ENCODE peak calls at places on chromosome 5, in seven cellular contexts. One of them, this sample, is unnamed.
A peak's percentile ranks its signal among the peaks of the same experiment; 100 is the strongest.

GRCh38 chr5:149406203-149406978 is 27.3 kb upstream of the IL17B start:
- DNase-seq in MCF 10A: no peak
- DNase-seq in prostate gland: no peak
- DNase-seq in vagina: no peak
- DNase-seq in RWPE1: no peak
- DNase-seq in Panc1: no peak
- DNase-seq in right atrium auricular region: no peak
- DNase-seq in this sample: no peak

GRCh38 chr5:146962801-146963355 is 84.3 kb upstream of the PPP2R2B start:
- DNase-seq in MCF 10A: peak; percentile 74
- DNase-seq in prostate gland: no peak
- DNase-seq in vagina: no peak
- DNase-seq in RWPE1: peak; percentile 26
- DNase-seq in Panc1: no peak
- DNase-seq in right atrium auricular region: no peak
- DNase-seq in this sample: no peak

GRCh38 chr5:135426102-135427082 is 20.8 kb downstream of the DCANP1 start:
- DNase-seq in MCF 10A: peak; percentile 82
- DNase-seq in prostate gland: no peak
- DNase-seq in vagina: no peak
- DNase-seq in RWPE1: peak; percentile 79
- DNase-seq in Panc1: peak; percentile 42
- DNase-seq in right atrium auricular region: no peak
- DNase-seq in this sample: no peak

GRCh38 chr5:97542469-97542868 is 359.4 kb upstream of the RIOK2 start:
- DNase-seq in MCF 10A: no peak
- DNase-seq in prostate gland: no peak
- DNase-seq in vagina: no peak
- DNase-seq in RWPE1: no peak
- DNase-seq in Panc1: no peak
- DNase-seq in right atrium auricular region: no peak
- DNase-seq in this sample: no peak

GRCh38 chr5:90902681-90903386 is 344.2 kb downstream of the ADGRV1 start:
- DNase-seq in MCF 10A: no peak
- DNase-seq in prostate gland: no peak
- DNase-seq in vagina: no peak
- DNase-seq in RWPE1: no peak
- DNase-seq in Panc1: no peak
- DNase-seq in right atrium auricular region: no peak
- DNase-seq in this sample: no peak

GRCh38 chr5:166992874-166993722 is 1298.3 kb upstream of the WWC1 start:
- DNase-seq in MCF 10A: no peak
- DNase-seq in prostate gland: no peak
- DNase-seq in vagina: no peak
- DNase-seq in RWPE1: no peak
- DNase-seq in Panc1: no peak
- DNase-seq in right atrium auricular region: no peak
- DNase-seq in this sample: no peak

GRCh38 chr5:140591747-140592372 is 27.2 kb downstream of the SLC35A4 start:
- DNase-seq in MCF 10A: peak; percentile 81
- DNase-seq in prostate gland: no peak
- DNase-seq in vagina: no peak
- DNase-seq in RWPE1: peak; percentile 57
- DNase-seq in Panc1: no peak
- DNase-seq in right atrium auricular region: no peak
- DNase-seq in this sample: no peak

GRCh38 chr5:59124983-59125960 is 542.4 kb downstream of the RAB3C start:
- DNase-seq in MCF 10A: no peak
- DNase-seq in prostate gland: no peak
- DNase-seq in vagina: no peak
- DNase-seq in RWPE1: no peak
- DNase-seq in Panc1: no peak
- DNase-seq in right atrium auricular region: no peak
- DNase-seq in this sample: no peak

GRCh38 chr5:149366169-149366750 is 8.4 kb downstream of the PCYOX1L start:
- DNase-seq in MCF 10A: no peak
- DNase-seq in prostate gland: no peak
- DNase-seq in vagina: no peak
- DNase-seq in RWPE1: no peak
- DNase-seq in Panc1: no peak
- DNase-seq in right atrium auricular region: no peak
- DNase-seq in this sample: no peak

GRCh38 chr5:66519626-66520025 is 76.6 kb upstream of the MAST4 start:
- DNase-seq in MCF 10A: no peak
- DNase-seq in prostate gland: no peak
- DNase-seq in vagina: no peak
- DNase-seq in RWPE1: no peak
- DNase-seq in Panc1: no peak
- DNase-seq in right atrium auricular region: no peak
- DNase-seq in this sample: no peak

GRCh38 chr5:18772475-18772874 is 1138.2 kb downstream of the TAF11L14 start:
- DNase-seq in MCF 10A: peak; percentile 74
- DNase-seq in prostate gland: no peak
- DNase-seq in vagina: no peak
- DNase-seq in RWPE1: peak; percentile 60
- DNase-seq in Panc1: peak; percentile 61
- DNase-seq in right atrium auricular region: no peak
- DNase-seq in this sample: no peak

GRCh38 chr5:153404747-153405146 is 85.7 kb upstream of the GRIA1 start:
- DNase-seq in MCF 10A: no peak
- DNase-seq in prostate gland: no peak
- DNase-seq in vagina: no peak
- DNase-seq in RWPE1: no peak
- DNase-seq in Panc1: no peak
- DNase-seq in right atrium auricular region: no peak
- DNase-seq in this sample: no peak

GRCh38 chr5:142426129-142426641 is 101.4 kb upstream of the SPRY4 start:
- DNase-seq in MCF 10A: no peak
- DNase-seq in prostate gland: no peak
- DNase-seq in vagina: no peak
- DNase-seq in RWPE1: no peak
- DNase-seq in Panc1: no peak
- DNase-seq in right atrium auricular region: peak; percentile 80
- DNase-seq in this sample: no peak

GRCh38 chr5:81838307-81838906 is 87.5 kb upstream of the SSBP2 start:
- DNase-seq in MCF 10A: peak; percentile 48
- DNase-seq in prostate gland: no peak
- DNase-seq in vagina: no peak
- DNase-seq in RWPE1: no peak
- DNase-seq in Panc1: no peak
- DNase-seq in right atrium auricular region: no peak
- DNase-seq in this sample: no peak

GRCh38 chr5:143177263-143177994 is 226.1 kb downstream of the NR3C1 start:
- DNase-seq in MCF 10A: peak; percentile 99
- DNase-seq in prostate gland: peak; percentile 14
- DNase-seq in vagina: no peak
- DNase-seq in RWPE1: peak; percentile 96
- DNase-seq in Panc1: peak; percentile 77
- DNase-seq in right atrium auricular region: no peak
- DNase-seq in this sample: no peak

GRCh38 chr5:137320056-137321045 is 178.8 kb downstream of the SPOCK1 start:
- DNase-seq in MCF 10A: peak; percentile 78
- DNase-seq in prostate gland: peak; percentile 49
- DNase-seq in vagina: no peak
- DNase-seq in RWPE1: peak; percentile 79
- DNase-seq in Panc1: no peak
- DNase-seq in right atrium auricular region: peak; percentile 70
- DNase-seq in this sample: no peak

GRCh38 chr5:81140942-81141341 is 92.2 kb upstream of the CKMT2 start:
- DNase-seq in MCF 10A: peak; percentile 18
- DNase-seq in prostate gland: no peak
- DNase-seq in vagina: no peak
- DNase-seq in RWPE1: no peak
- DNase-seq in Panc1: no peak
- DNase-seq in right atrium auricular region: no peak
- DNase-seq in this sample: no peak

GRCh38 chr5:2165203-2165602 is 282.5 kb upstream of the IRX4 start:
- DNase-seq in MCF 10A: no peak
- DNase-seq in prostate gland: no peak
- DNase-seq in vagina: no peak
- DNase-seq in RWPE1: no peak
- DNase-seq in Panc1: no peak
- DNase-seq in right atrium auricular region: no peak
- DNase-seq in this sample: no peak

GRCh38 chr5:141521244-141521781 is 32.4 kb downstream of the PCDHGC5 start:
- DNase-seq in MCF 10A: peak; percentile 99
- DNase-seq in prostate gland: no peak
- DNase-seq in vagina: peak; percentile 31
- DNase-seq in RWPE1: peak; percentile 98
- DNase-seq in Panc1: peak; percentile 97
- DNase-seq in right atrium auricular region: no peak
- DNase-seq in this sample: no peak

GRCh38 chr5:57532513-57533497 is 50.2 kb upstream of the ACTBL2 start:
- DNase-seq in MCF 10A: peak; percentile 14
- DNase-seq in prostate gland: no peak
- DNase-seq in vagina: no peak
- DNase-seq in RWPE1: peak; percentile 57
- DNase-seq in Panc1: no peak
- DNase-seq in right atrium auricular region: no peak
- DNase-seq in this sample: no peak

GRCh38 chr5:62257018-62257367 is 49.0 kb upstream of the KIF2A start:
- DNase-seq in MCF 10A: no peak
- DNase-seq in prostate gland: no peak
- DNase-seq in vagina: no peak
- DNase-seq in RWPE1: no peak
- DNase-seq in Panc1: no peak
- DNase-seq in right atrium auricular region: no peak
- DNase-seq in this sample: no peak

GRCh38 chr5:88290801-88291200 is 22.2 kb upstream of the TMEM161B start:
- DNase-seq in MCF 10A: no peak
- DNase-seq in prostate gland: no peak
- DNase-seq in vagina: no peak
- DNase-seq in RWPE1: no peak
- DNase-seq in Panc1: no peak
- DNase-seq in right atrium auricular region: no peak
- DNase-seq in this sample: no peak

GRCh38 chr5:98309785-98310566 is 463.5 kb upstream of the RGMB start:
- DNase-seq in MCF 10A: peak; percentile 77
- DNase-seq in prostate gland: no peak
- DNase-seq in vagina: no peak
- DNase-seq in RWPE1: peak; percentile 92
- DNase-seq in Panc1: peak; percentile 95
- DNase-seq in right atrium auricular region: no peak
- DNase-seq in this sample: no peak

GRCh38 chr5:74798977-74799911 is 32.2 kb downstream of the NSA2 start:
- DNase-seq in MCF 10A: no peak
- DNase-seq in prostate gland: no peak
- DNase-seq in vagina: no peak
- DNase-seq in RWPE1: no peak
- DNase-seq in Panc1: no peak
- DNase-seq in right atrium auricular region: no peak
- DNase-seq in this sample: no peak

GRCh38 chr5:122908662-122909061 is 63.2 kb downstream of the SNX24 start:
- DNase-seq in MCF 10A: no peak
- DNase-seq in prostate gland: no peak
- DNase-seq in vagina: no peak
- DNase-seq in RWPE1: no peak
- DNase-seq in Panc1: no peak
- DNase-seq in right atrium auricular region: no peak
- DNase-seq in this sample: no peak

GRCh38 chr5:181223729-181224389 is 778 bp downstream of the TRIM41 start:
- DNase-seq in MCF 10A: no peak
- DNase-seq in prostate gland: no peak
- DNase-seq in vagina: no peak
- DNase-seq in RWPE1: no peak
- DNase-seq in Panc1: no peak
- DNase-seq in right atrium auricular region: no peak
- DNase-seq in this sample: no peak

GRCh38 chr5:94693043-94693822 is 74.8 kb downstream of the SLF1 start:
- DNase-seq in MCF 10A: peak; percentile 75
- DNase-seq in prostate gland: no peak
- DNase-seq in vagina: no peak
- DNase-seq in RWPE1: peak; percentile 64
- DNase-seq in Panc1: peak; percentile 7
- DNase-seq in right atrium auricular region: no peak
- DNase-seq in this sample: no peak
- TF ChIP-seq CTCF in MCF 10A: peak; percentile 38
- TF ChIP-seq CTCF in prostate gland: peak; percentile 26
- TF ChIP-seq CTCF in vagina: peak; percentile 25
- TF ChIP-seq CTCF in RWPE1: peak; percentile 59
- TF ChIP-seq CTCF in Panc1: peak; percentile 44
- TF ChIP-seq CTCF in right atrium auricular region: no peak
- TF ChIP-seq CTCF in this sample: peak; percentile 76

GRCh38 chr5:159316519-159317383 is 13.5 kb downstream of the IL12B start:
- DNase-seq in MCF 10A: peak; percentile 77
- DNase-seq in prostate gland: peak; percentile 21
- DNase-seq in vagina: no peak
- DNase-seq in RWPE1: peak; percentile 64
- DNase-seq in Panc1: peak; percentile 35
- DNase-seq in right atrium auricular region: no peak
- DNase-seq in this sample: no peak
- TF ChIP-seq CTCF in MCF 10A: peak; percentile 91
- TF ChIP-seq CTCF in prostate gland: peak; percentile 42
- TF ChIP-seq CTCF in vagina: peak; percentile 32
- TF ChIP-seq CTCF in RWPE1: peak; percentile 69
- TF ChIP-seq CTCF in Panc1: peak; percentile 84
- TF ChIP-seq CTCF in right atrium auricular region: peak; percentile 28
- TF ChIP-seq CTCF in this sample: peak; percentile 76

GRCh38 chr5:43891112-43891511 is 288.1 kb downstream of the NNT start:
- DNase-seq in MCF 10A: no peak
- DNase-seq in prostate gland: no peak
- DNase-seq in vagina: no peak
- DNase-seq in RWPE1: no peak
- DNase-seq in Panc1: no peak
- DNase-seq in right atrium auricular region: no peak
- DNase-seq in this sample: no peak

GRCh38 chr5:43893951-43894684 is 291.1 kb downstream of the NNT start:
- DNase-seq in MCF 10A: no peak
- DNase-seq in prostate gland: no peak
- DNase-seq in vagina: no peak
- DNase-seq in RWPE1: no peak
- DNase-seq in Panc1: no peak
- DNase-seq in right atrium auricular region: no peak
- DNase-seq in this sample: no peak

DNA sequence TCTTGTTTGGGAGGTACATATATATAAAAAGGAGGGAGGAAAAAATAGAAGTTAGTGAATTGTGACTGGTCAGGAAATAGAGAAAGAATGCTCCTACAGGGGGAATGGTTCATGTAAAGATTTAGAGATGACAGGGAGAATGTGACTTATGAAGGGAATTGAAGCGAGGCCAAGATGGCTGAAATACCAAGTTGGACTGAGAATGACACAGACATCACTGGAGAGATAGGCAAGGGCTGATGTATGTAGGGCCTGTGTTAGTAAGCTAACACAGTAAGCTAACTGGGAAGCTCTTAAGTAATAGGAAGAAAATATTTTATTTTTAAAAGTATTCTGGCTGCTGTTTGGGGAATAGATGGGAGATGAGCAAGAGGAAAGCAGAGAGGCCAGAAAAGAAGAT is 286.3 kb downstream of the NNT start:
- DNase-seq in MCF 10A: no peak
- DNase-seq in prostate gland: no peak
- DNase-seq in vagina: no peak
- DNase-seq in RWPE1: no peak
- DNase-seq in Panc1: no peak
- DNase-seq in right atrium auricular region: no peak
- DNase-seq in this sample: no peak
- TF ChIP-seq CTCF in MCF 10A: no peak
- TF ChIP-seq CTCF in prostate gland: no peak
- TF ChIP-seq CTCF in vagina: no peak
- TF ChIP-seq CTCF in RWPE1: no peak
- TF ChIP-seq CTCF in Panc1: no peak
- TF ChIP-seq CTCF in right atrium auricular region: no peak
- TF ChIP-seq CTCF in this sample: no peak

GRCh38 chr5:34015120-34015807 is 7.4 kb upstream of the AMACR start:
- DNase-seq in MCF 10A: no peak
- DNase-seq in prostate gland: no peak
- DNase-seq in vagina: no peak
- DNase-seq in RWPE1: no peak
- DNase-seq in Panc1: no peak
- DNase-seq in right atrium auricular region: no peak
- DNase-seq in this sample: no peak
- TF ChIP-seq CTCF in MCF 10A: no peak
- TF ChIP-seq CTCF in prostate gland: no peak
- TF ChIP-seq CTCF in vagina: no peak
- TF ChIP-seq CTCF in RWPE1: no peak
- TF ChIP-seq CTCF in Panc1: no peak
- TF ChIP-seq CTCF in right atrium auricular region: no peak
- TF ChIP-seq CTCF in this sample: no peak

This sample was measured in type B pancreatic cell.